ENCODE peak calls at places on chromosome 9, in nine cellular contexts. A is A549, D is kidney, N is foreskin fibroblast, S is left ventricle myocardium inferior, O is prostate gland, B is AG09309, R is AG04449, L is GM13977. I is an unnamed sample.

GRCh38 chr9:33131505-33132248 is 35.5 kb downstream of the B4GALT1 start:
- DNase-seq in A (no peak), D (no peak), N (no peak), S (no peak), O (no peak), B (no peak), R (no peak), L (no peak), I (no peak)

GRCh38 chr9:95224371-95225015 is 93.0 kb downstream of the FANCC start:
- DNase-seq in A (no peak), D (no peak), N (no peak), S (no peak), O (no peak), B (no peak), R (no peak), L (no peak), I (no peak)

GRCh38 chr9:27282269-27282668 is 14.7 kb downstream of the EQTN start:
- DNase-seq in A (no peak), D (no peak), N (no peak), S (no peak), O (no peak), B (no peak), R (no peak), L (no peak), I (no peak)

GRCh38 chr9:79583957-79584654 is 12.3 kb downstream of the TLE4 start:
- DNase-seq in A (no peak), D (no peak), N (no peak), S (peak; percentile 36), O (no peak), B (no peak), R (no peak), L (no peak), I (no peak)

GRCh38 chr9:5714501-5715401 is 85.8 kb downstream of the RIC1 start:
- DNase-seq in A (no peak), D (no peak), N (no peak), S (no peak), O (no peak), B (no peak), R (no peak), L (no peak), I (no peak)

GRCh38 chr9:84822589-84823233 is 153.2 kb downstream of the NTRK2 start:
- DNase-seq in A (no peak), D (no peak), N (no peak), S (no peak), O (no peak), B (no peak), R (no peak), L (peak; percentile 9), I (peak; percentile 12)

GRCh38 chr9:88749420-88749819 is 214.4 kb downstream of the NXNL2 start:
- DNase-seq in A (no peak), D (no peak), N (peak; percentile 86), S (no peak), O (no peak), B (no peak), R (peak; percentile 69), L (no peak), I (no peak)

GRCh38 chr9:8183618-8184017 is 384.0 kb upstream of the DMAC1 start:
- DNase-seq in A (no peak), D (no peak), N (no peak), S (no peak), O (no peak), B (no peak), R (no peak), L (no peak), I (no peak)

GRCh38 chr9:118829334-118829733 is 539.9 kb downstream of the BRINP1 start:
- DNase-seq in A (no peak), D (no peak), N (no peak), S (no peak), O (no peak), B (no peak), R (no peak), L (no peak), I (no peak)

GRCh38 chr9:109590945-109591344 is 92.8 kb upstream of the PTPN3 start:
- DNase-seq in A (no peak), D (no peak), N (no peak), S (peak; percentile 47), O (peak; percentile 52), B (no peak), R (no peak), L (no peak), I (no peak)

GRCh38 chr9:18947772-18948391 is 85.1 kb downstream of the SAXO1 start:
- DNase-seq in A (no peak), D (no peak), N (no peak), S (no peak), O (no peak), B (no peak), R (no peak), L (no peak), I (no peak)

DNA sequence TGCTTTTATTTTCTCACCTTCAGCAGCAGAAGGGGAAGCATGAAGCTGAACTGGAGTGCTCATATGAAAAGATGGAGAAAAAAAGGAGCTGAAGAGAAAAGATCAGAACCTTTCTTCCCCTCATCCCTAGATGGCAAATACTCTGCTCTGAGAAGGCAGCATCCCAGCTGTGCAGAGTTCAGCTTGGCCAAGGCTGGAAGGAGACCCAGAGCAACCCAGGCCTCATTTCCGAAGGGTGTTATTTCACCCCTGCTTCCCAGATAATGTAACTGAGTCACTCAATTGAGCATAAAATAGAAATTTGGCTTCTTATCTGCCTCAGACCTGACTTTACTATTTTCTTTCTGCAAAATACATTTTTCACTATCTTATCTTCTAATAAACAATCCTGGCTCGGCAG is 489.9 kb upstream of the BRINP1 start:
- DNase-seq in A (no peak), D (no peak), N (no peak), S (no peak), O (no peak), B (no peak), R (no peak), L (no peak), I (no peak)
- TF ChIP-seq CTCF in A (no peak), D (no peak), N (no peak), S (no peak), O (no peak), B (no peak), R (no peak), L (no peak), I (no peak)

GRCh38 chr9:128082173-128082572 is 14.1 kb downstream of the SLC25A25 start:
- DNase-seq in A (no peak), D (no peak), N (no peak), S (no peak), O (peak; percentile 42), B (no peak), R (no peak), L (no peak), I (no peak)
- TF ChIP-seq CTCF in A (no peak), D (no peak), N (no peak), S (no peak), O (no peak), B (no peak), R (no peak), L (no peak), I (no peak)

DNA sequence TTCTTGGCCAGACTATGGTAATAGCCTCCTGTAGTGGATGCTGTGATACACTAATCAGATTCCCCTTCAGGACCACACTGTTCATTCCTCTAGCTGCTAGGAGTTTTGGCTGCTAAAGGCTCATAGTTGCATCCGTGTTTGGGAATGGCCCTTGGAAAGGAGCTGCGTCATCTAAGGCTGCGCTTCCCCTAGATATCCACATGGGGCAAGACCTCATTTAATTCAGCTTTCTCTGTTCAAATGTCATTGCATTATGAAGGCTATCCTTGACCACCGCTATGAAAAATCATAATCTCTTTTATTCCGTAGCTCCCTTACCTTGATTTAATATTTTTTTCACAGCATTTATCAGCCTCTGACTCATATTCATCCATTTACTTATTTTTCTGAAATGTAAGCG is 258.3 kb upstream of the NR4A3 start:
- DNase-seq in A (no peak), D (no peak), N (no peak), S (no peak), O (no peak), B (no peak), R (no peak), L (no peak), I (no peak)
- TF ChIP-seq CTCF in A (no peak), D (no peak), N (no peak), S (peak; percentile 14), O (no peak), B (no peak), R (no peak), L (no peak), I (no peak)

GRCh38 chr9:77752566-77752965 is 104.4 kb upstream of the GNA14 start:
- DNase-seq in A (no peak), D (no peak), N (peak; percentile 77), S (no peak), O (no peak), B (peak; percentile 92), R (peak; percentile 93), L (no peak), I (no peak)
- TF ChIP-seq CTCF in A (no peak), D (no peak), N (no peak), S (no peak), O (no peak), B (peak; percentile 1), R (no peak), L (no peak), I (no peak)

GRCh38 chr9:129714393-129715051 is 38.3 kb downstream of the PTGES start:
- DNase-seq in A (no peak), D (no peak), N (no peak), S (no peak), O (no peak), B (no peak), R (no peak), L (no peak), I (no peak)

GRCh38 chr9:129718647-129719046 is 34.2 kb downstream of the PTGES start:
- DNase-seq in A (no peak), D (no peak), N (no peak), S (no peak), O (no peak), B (no peak), R (no peak), L (no peak), I (no peak)

GRCh38 chr9:129717991-129718390 is 34.9 kb downstream of the PTGES start:
- DNase-seq in A (no peak), D (no peak), N (no peak), S (no peak), O (no peak), B (no peak), R (no peak), L (no peak), I (no peak)

GRCh38 chr9:129719135-129719534 is 33.7 kb downstream of the PTGES start:
- DNase-seq in A (no peak), D (no peak), N (no peak), S (no peak), O (no peak), B (no peak), R (no peak), L (no peak), I (no peak)

DNA sequence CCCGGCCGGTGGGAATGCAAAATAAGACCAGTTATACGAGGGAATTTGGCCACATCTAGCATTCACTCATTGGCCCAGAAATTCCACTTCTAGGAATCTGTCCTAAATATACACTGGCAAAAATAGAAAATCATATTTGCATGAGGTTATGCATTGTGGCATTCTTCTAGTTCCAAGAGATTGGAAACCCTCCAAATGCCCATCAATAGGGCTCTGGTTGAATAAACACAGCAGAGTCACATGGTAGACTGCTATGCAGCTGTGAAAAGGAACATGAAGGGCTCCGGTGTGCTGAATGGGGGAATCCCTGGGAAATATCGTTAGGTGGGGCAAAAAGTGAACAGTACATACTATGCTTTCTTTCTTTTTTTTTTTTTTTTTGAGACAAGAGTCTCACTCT is 36.8 kb downstream of the PTGES start:
- DNase-seq in A (no peak), D (no peak), N (no peak), S (no peak), O (no peak), B (no peak), R (no peak), L (no peak), I (no peak)
- TF ChIP-seq CTCF in A (no peak), D (no peak), N (no peak), S (no peak), O (no peak), B (no peak), R (no peak), L (no peak), I (no peak)

I was measured in GM13976.